ENCODE peak calls at places on chromosomes 16 and 17, in eight cellular contexts. D, M, N, G, O, L, R and I are unnamed samples. For H3K9me3, the result is how much of the 10 kb centered on the place peaks cover.

GRCh38 chr17:9973689-9974459 is 68.8 kb upstream of the RCVRN start:
- DNase-seq in D (no peak), M (no peak), N (no peak), G (peak), O (no peak), L (no peak), R (no peak), I (no peak)

GRCh38 chr16:29729116-29729521 is 16.7 kb downstream of the C16orf54 start:
- DNase-seq in D (no peak), M (peak), N (no peak), G (no peak), O (peak), L (peak), R (no peak), I (peak)

GRCh38 chr17:36761203-36761945 is 160.0 kb downstream of the MRM1 start:
- DNase-seq in D (peak), M (no peak), N (no peak), G (no peak), O (no peak), L (no peak), R (no peak), I (no peak)

GRCh38 chr16:85798283-85798776 is 1.0 kb downstream of the EMC8 start:
- DNase-seq in D (no peak), M (no peak), N (no peak), G (no peak), O (no peak), L (no peak), R (no peak), I (no peak)

GRCh38 chr17:11701906-11702305 is 103.6 kb downstream of the DNAH9 start:
- DNase-seq in D (no peak), M (no peak), N (no peak), G (no peak), O (no peak), L (no peak), R (no peak), I (no peak)

GRCh38 chr16:23302045-23302956 is at the start of gene SCNN1B:
- DNase-seq in D (no peak), M (no peak), N (peak), G (no peak), O (no peak), L (peak), R (no peak), I (no peak)

GRCh38 chr17:7834554-7834890 is 505 bp downstream of the KDM6B start:
- DNase-seq in D (peak), M (no peak), N (peak), G (peak), O (no peak), L (no peak), R (no peak), I (peak)

GRCh38 chr17:77952368-77952767 is 6.1 kb upstream of the TNRC6C start:
- DNase-seq in D (no peak), M (no peak), N (no peak), G (no peak), O (no peak), L (no peak), R (no peak), I (no peak)

GRCh38 chr17:73657473-73658116 is 13.3 kb upstream of the SDK2 start:
- DNase-seq in D (peak), M (peak), N (peak), G (no peak), O (peak), L (no peak), R (no peak), I (peak)

GRCh38 chr16:3161235-3162018 is 26.6 kb upstream of the OR1F1 start:
- DNase-seq in D (no peak), M (no peak), N (peak), G (peak), O (no peak), L (peak), R (no peak), I (peak)

GRCh38 chr17:32634167-32634566 is 147.4 kb downstream of the CDK5R1 start:
- DNase-seq in D (no peak), M (no peak), N (no peak), G (no peak), O (no peak), L (no peak), R (no peak), I (no peak)

GRCh38 chr16:51326131-51326856 is 175.2 kb upstream of the SALL1 start:
- DNase-seq in D (no peak), M (no peak), N (no peak), G (no peak), O (peak), L (no peak), R (no peak), I (no peak)

GRCh38 chr16:63749256-63749655 is 1372.6 kb downstream of the CDH11 start:
- DNase-seq in D (no peak), M (no peak), N (no peak), G (no peak), O (no peak), L (no peak), R (no peak), I (no peak)

GRCh38 chr16:16062023-16062932 is 112.9 kb downstream of the ABCC1 start:
- DNase-seq in D (no peak), M (no peak), N (peak), G (peak), O (no peak), L (no peak), R (no peak), I (no peak)

GRCh38 chr16:84471966-84472365 is 32.5 kb downstream of the MEAK7 start:
- DNase-seq in D (no peak), M (no peak), N (no peak), G (no peak), O (no peak), L (no peak), R (peak), I (no peak)

GRCh38 chr16:13337482-13337881 is 436.1 kb downstream of the SHISA9 start:
- DNase-seq in D (no peak), M (no peak), N (no peak), G (no peak), O (no peak), L (no peak), R (no peak), I (no peak)
- H3K9me3 ChIP-seq in D (under half), M (under half), N (under half), G (under half), O (under half), L (under half), R (under half), I (under half)

GRCh38 chr16:67562526-67562917 is at the start of gene CTCF:
- DNase-seq in D (peak), M (peak), N (peak), G (peak), O (peak), L (no peak), R (no peak), I (peak)

GRCh38 chr16:67561824-67562525 is 351 bp upstream of the CTCF start:
- DNase-seq in D (peak), M (peak), N (peak), G (peak), O (peak), L (peak), R (peak), I (peak)

GRCh38 chr16:67563708-67564468 is 1.6 kb downstream of the CTCF start:
- DNase-seq in D (no peak), M (no peak), N (peak), G (peak), O (no peak), L (peak), R (no peak), I (no peak)

GRCh38 chr16:67562918-67563707 is 787 bp downstream of the CTCF start:
- DNase-seq in D (peak), M (peak), N (peak), G (peak), O (peak), L (no peak), R (no peak), I (peak)

GRCh38 chr16:67565470-67566100 is 3.3 kb downstream of the CTCF start:
- DNase-seq in D (no peak), M (no peak), N (no peak), G (peak), O (no peak), L (no peak), R (no peak), I (no peak)
- H3K4me3 ChIP-seq in D (no peak), M (no peak), N (no peak), G (no peak), O (no peak), L (no peak), R (no peak), I (no peak)

GRCh38 chr16:31745900-31746299 is 127.7 kb upstream of the ZNF267 start:
- DNase-seq in D (no peak), M (no peak), N (no peak), G (no peak), O (no peak), L (no peak), R (no peak), I (no peak)
- H3K9me3 ChIP-seq in D (under half), M (under half), N (half or more), G (half or more), O (under half), L (half or more), R (half or more), I (under half)

GRCh38 chr17:65121368-65121767 is 15.8 kb upstream of the RGS9 start:
- DNase-seq in D (no peak), M (no peak), N (no peak), G (no peak), O (no peak), L (no peak), R (no peak), I (no peak)

GRCh38 chr17:65122836-65123756 is 14.1 kb upstream of the RGS9 start:
- DNase-seq in D (peak), M (peak), N (peak), G (peak), O (peak), L (peak), R (peak), I (peak)

GRCh38 chr17:65121916-65122821 is 15.0 kb upstream of the RGS9 start:
- DNase-seq in D (no peak), M (no peak), N (peak), G (no peak), O (no peak), L (no peak), R (no peak), I (no peak)

DNA sequence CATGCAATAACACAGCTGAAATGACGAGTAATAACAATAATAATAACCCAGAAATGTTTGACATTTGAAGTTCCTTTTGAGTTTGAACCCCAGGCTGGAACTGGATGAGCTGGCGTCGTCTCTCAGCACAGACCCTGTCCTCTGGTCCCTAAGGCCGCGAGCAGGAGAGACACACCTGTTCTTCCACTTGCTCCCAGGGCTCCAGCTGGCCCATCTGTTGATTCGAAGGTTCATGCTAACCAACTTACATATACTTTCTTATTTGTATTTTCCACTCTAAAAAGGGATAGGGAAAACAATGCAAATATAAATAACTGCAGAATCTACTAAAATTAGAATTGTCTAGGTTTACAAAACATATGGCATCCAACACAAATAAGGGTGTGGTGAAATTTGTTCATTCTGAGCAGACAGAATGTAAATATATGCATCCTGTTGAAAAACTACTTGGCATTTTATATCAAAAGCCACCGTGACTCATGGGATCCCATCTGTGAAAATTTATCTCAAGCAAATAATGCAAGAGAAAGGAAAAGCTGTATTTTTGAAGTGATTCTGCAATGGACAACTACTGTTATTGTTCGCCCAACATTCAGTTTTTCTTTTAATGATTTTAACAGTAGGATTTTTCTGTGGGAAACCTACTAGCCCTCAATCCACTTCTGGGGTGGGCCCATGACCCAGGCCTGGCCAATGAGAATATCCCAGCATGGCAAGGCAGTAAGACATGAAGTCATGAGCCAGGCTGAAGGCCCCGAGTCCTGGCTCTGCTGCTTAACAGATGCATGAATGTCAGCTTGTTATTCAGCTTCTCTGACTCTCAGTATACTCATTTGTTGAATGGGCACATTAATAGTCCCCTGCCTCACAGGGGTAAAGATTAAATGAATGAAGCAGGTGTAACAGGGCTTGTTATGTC is 13.2 kb upstream of the RGS9 start:
- DNase-seq in D (no peak), M (no peak), N (peak), G (no peak), O (no peak), L (peak), R (no peak), I (no peak)
- H3K4me3 ChIP-seq in D (peak), M (peak), N (peak), G (no peak), O (peak), L (peak), R (peak), I (peak)